ENCODE peak calls at places on chromosomes 5 and 9, in seven cellular contexts. V, R, O, F, K, A and Q are unnamed samples.

GRCh38 chr5:72151646-72152045 is 44.4 kb downstream of the MAP1B start:
- DNase-seq in V (no peak), R (no peak), O (no peak), F (no peak), K (peak; percentile 63), A (no peak), Q (no peak)

GRCh38 chr5:159133041-159133741 is 33.5 kb upstream of the EBF1 start:
- DNase-seq in V (no peak), R (peak; percentile 67), O (peak; percentile 87), F (peak; percentile 43), K (peak; percentile 76), A (peak; percentile 27), Q (no peak)

GRCh38 chr9:135219676-135220600 is 132.5 kb downstream of the OLFM1 start:
- DNase-seq in V (no peak), R (no peak), O (no peak), F (no peak), K (no peak), A (no peak), Q (peak; percentile 15)

GRCh38 chr9:81560851-81561732 is 128.3 kb downstream of the TLE1 start:
- DNase-seq in V (no peak), R (no peak), O (peak; percentile 49), F (no peak), K (no peak), A (no peak), Q (no peak)

GRCh38 chr5:84437673-84438315 is 53.1 kb upstream of the EDIL3 start:
- DNase-seq in V (no peak), R (peak; percentile 91), O (no peak), F (no peak), K (peak; percentile 47), A (no peak), Q (no peak)

GRCh38 chr5:122880749-122881148 is 35.3 kb downstream of the SNX24 start:
- DNase-seq in V (no peak), R (no peak), O (no peak), F (no peak), K (no peak), A (no peak), Q (no peak)

GRCh38 chr9:77563205-77563604 is 84.9 kb downstream of the GNA14 start:
- DNase-seq in V (no peak), R (no peak), O (peak; percentile 12), F (no peak), K (no peak), A (no peak), Q (no peak)

GRCh38 chr9:35611230-35611797 is 6.3 kb downstream of the TESK1 start:
- DNase-seq in V (no peak), R (peak; percentile 35), O (peak; percentile 65), F (no peak), K (peak; percentile 54), A (peak; percentile 59), Q (peak; percentile 58)

GRCh38 chr9:34179528-34180138 is 790 bp downstream of the UBAP1 start:
- DNase-seq in V (no peak), R (peak; percentile 61), O (peak; percentile 87), F (no peak), K (peak; percentile 73), A (no peak), Q (no peak)

GRCh38 chr9:72471096-72471495 is 50.3 kb upstream of the TMC1 start:
- DNase-seq in V (no peak), R (no peak), O (no peak), F (no peak), K (no peak), A (no peak), Q (no peak)

GRCh38 chr9:135247174-135247930 is 159.9 kb downstream of the OLFM1 start:
- DNase-seq in V (no peak), R (no peak), O (no peak), F (no peak), K (no peak), A (no peak), Q (no peak)

GRCh38 chr9:38671372-38671731 is 48.6 kb downstream of the FAM240B start:
- DNase-seq in V (no peak), R (no peak), O (no peak), F (no peak), K (no peak), A (no peak), Q (no peak)

GRCh38 chr9:132042324-132042723 is 37.3 kb downstream of the MED27 start:
- DNase-seq in V (no peak), R (peak; percentile 99), O (no peak), F (no peak), K (peak; percentile 91), A (peak; percentile 19), Q (no peak)

GRCh38 chr5:125559296-125559695 is 812.9 kb upstream of the ZNF608 start:
- DNase-seq in V (no peak), R (peak; percentile 99), O (peak; percentile 86), F (no peak), K (peak; percentile 96), A (no peak), Q (no peak)

GRCh38 chr9:127751269-127752054 is 16.4 kb upstream of the TOR2A start:
- DNase-seq in V (no peak), R (no peak), O (peak; percentile 53), F (no peak), K (peak; percentile 43), A (peak; percentile 45), Q (peak; percentile 68)

GRCh38 chr5:178086266-178086665 is 27.1 kb upstream of the N4BP3 start:
- DNase-seq in V (no peak), R (no peak), O (peak; percentile 84), F (no peak), K (no peak), A (no peak), Q (peak; percentile 65)

GRCh38 chr5:119032653-119033052 is 38.2 kb upstream of the DMXL1 start:
- DNase-seq in V (no peak), R (peak; percentile 59), O (no peak), F (no peak), K (peak; percentile 7), A (no peak), Q (no peak)

GRCh38 chr5:178389796-178390195 is 157.2 kb upstream of the PHYKPL start:
- DNase-seq in V (no peak), R (no peak), O (no peak), F (no peak), K (no peak), A (no peak), Q (no peak)

DNA sequence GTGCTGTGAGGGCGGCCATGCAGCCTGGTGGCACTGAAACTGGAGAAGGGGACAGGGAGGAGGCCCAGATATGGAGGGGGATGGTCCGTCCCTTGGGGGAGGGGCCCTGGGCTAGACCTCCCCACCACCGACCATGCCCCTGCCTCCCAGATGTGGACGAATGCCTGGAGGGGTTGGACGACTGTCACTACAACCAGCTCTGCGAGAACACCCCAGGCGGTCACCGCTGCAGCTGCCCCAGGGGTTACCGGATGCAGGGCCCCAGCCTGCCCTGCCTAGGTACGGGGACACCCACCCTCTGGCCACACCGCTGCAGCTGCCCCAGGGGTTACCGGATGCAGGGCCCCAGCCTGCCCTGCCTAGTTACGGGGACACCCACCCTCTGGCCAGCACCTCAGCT is 15.4 kb upstream of the ASS1 start:
- DNase-seq in V (no peak), R (no peak), O (no peak), F (no peak), K (no peak), A (no peak), Q (no peak)
- H2BK120ac ChIP-seq in V (no peak overlapping the region), R (no peak overlapping the region), O (no peak overlapping the region), F (no peak overlapping the region), K (no peak overlapping the region), A (no peak overlapping the region), Q (no peak overlapping the region)

DNA sequence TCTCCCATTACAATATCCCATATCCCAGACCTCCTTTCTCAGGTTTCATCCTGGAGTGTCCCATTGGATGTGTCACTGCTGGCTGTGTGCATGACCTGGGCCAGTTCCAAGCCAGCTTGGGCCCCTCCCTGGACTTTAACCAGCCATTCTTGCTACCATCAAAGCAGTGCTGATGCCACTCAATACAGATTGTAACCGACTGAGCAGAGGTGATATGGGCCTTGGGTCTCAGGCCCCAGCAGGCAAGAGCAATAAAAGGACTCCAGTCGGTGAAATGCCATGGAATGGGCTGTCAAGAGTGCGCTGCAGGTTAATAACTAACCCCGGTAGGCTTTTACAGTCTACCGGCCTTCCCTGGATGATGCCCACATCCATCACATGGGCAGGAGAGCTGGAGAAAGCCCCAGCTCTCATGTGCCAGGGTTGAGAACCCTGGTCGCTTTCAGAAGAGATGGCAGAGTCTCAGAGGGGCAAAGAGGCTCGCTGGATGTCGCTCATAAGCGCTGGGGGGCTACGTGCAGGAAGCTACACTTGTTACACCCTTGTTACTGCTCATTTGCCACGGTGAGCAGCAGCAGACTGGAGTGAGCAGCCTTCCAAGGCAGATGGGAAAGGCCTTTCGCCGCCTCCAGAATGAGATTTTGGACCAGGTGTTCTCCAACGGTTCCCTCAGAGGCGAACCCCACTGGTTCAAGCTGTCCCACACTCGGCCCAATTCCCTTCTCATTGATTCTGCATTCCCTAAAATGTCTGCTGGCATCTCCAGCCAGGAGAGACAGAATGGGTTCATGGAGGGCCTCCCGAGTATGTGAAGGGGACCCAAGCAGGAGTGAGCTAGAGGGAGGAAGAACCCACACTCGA is 13.2 kb downstream of the EPB41L4B start:
- DNase-seq in V (no peak), R (no peak), O (no peak), F (no peak), K (no peak), A (no peak), Q (no peak)
- H2AK5ac ChIP-seq in V (no peak overlapping the region), R (no peak overlapping the region), O (no peak overlapping the region), F (no peak overlapping the region), K (no peak overlapping the region), A (no peak overlapping the region), Q (no peak overlapping the region)

DNA sequence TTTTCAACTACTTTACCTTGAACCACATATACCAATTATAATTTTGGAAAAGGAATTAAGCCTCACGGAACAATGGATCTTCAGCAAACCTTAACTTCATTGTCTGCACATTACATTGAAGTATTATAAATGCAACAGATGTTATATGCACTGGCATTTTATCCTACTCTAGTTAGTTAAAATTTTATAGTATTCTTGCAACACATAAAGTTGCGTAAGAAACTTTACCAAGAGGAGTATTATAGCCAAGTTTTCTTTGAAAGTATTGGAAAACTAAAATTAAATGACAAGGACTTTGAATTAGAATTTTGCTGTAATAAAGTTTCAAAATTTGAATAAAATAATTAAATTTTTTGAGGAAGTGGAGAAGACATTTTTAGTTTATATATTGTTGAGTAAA is 63.4 kb upstream of the SREK1 start:
- DNase-seq in V (no peak), R (no peak), O (no peak), F (no peak), K (no peak), A (no peak), Q (no peak)
- H2BK120ac ChIP-seq in V (no peak overlapping the region), R (no peak overlapping the region), O (no peak overlapping the region), F (no peak overlapping the region), K (no peak overlapping the region), A (no peak overlapping the region), Q (no peak overlapping the region)

GRCh38 chr9:71202931-71203330 is 81.5 kb upstream of the TRPM3 start:
- DNase-seq in V (no peak), R (no peak), O (no peak), F (no peak), K (no peak), A (no peak), Q (no peak)
- H2AK5ac ChIP-seq in V (no peak overlapping the region), R (no peak overlapping the region), O (no peak overlapping the region), F (no peak overlapping the region), K (no peak overlapping the region), A (no peak overlapping the region), Q (no peak overlapping the region)

GRCh38 chr9:16524823-16525222 is 345.6 kb downstream of the BNC2 start:
- DNase-seq in V (no peak), R (no peak), O (no peak), F (no peak), K (no peak), A (peak; percentile 84), Q (no peak)
- H2BK120ac ChIP-seq in V (no peak overlapping the region), R (no peak overlapping the region), O (no peak overlapping the region), F (no peak overlapping the region), K (no peak overlapping the region), A (no peak overlapping the region), Q (no peak overlapping the region)

GRCh38 chr9:122837266-122837850 is 9.0 kb upstream of the PDCL start:
- DNase-seq in V (no peak), R (no peak), O (no peak), F (no peak), K (no peak), A (no peak), Q (no peak)
- H2AK5ac ChIP-seq in V (no peak overlapping the region), R (no peak overlapping the region), O (no peak overlapping the region), F (peak overlapping the region; percentile 57), K (no peak overlapping the region), A (no peak overlapping the region), Q (no peak overlapping the region)